ENCODE peak calls at places on chromosome 19, in six cellular contexts. One of them, this sample, is unnamed.

GRCh38 chr19:1206063-1206732 is 620 bp downstream of the STK11 start:
- DNase-seq in GM10248: no peak
- DNase-seq in CD8-positive, alpha-beta T cell: no peak
- DNase-seq in OCI-LY7: no peak
- DNase-seq in colonic mucosa: no peak
- DNase-seq in astrocyte of the spinal cord: no peak
- DNase-seq in this sample: no peak

GRCh38 chr19:41862445-41862986 is 2.5 kb downstream of the RPS19 start:
- DNase-seq in GM10248: no peak
- DNase-seq in OCI-LY7: no peak
- DNase-seq in astrocyte of the spinal cord: no peak
- DNase-seq in colonic mucosa: no peak
- DNase-seq in CD8-positive, alpha-beta T cell: no peak
- DNase-seq in this sample: no peak

GRCh38 chr19:49983645-49984229 is 22.8 kb upstream of the SIGLEC11 start:
- DNase-seq in OCI-LY7: peak
- DNase-seq in astrocyte of the spinal cord: no peak
- DNase-seq in colonic mucosa: peak
- DNase-seq in GM10248: peak
- DNase-seq in CD8-positive, alpha-beta T cell: peak
- DNase-seq in this sample: peak

GRCh38 chr19:12581100-12581499 is 29.5 kb downstream of the ZNF490 start:
- DNase-seq in GM10248: no peak
- DNase-seq in astrocyte of the spinal cord: no peak
- DNase-seq in CD8-positive, alpha-beta T cell: no peak
- DNase-seq in OCI-LY7: no peak
- DNase-seq in colonic mucosa: no peak
- DNase-seq in this sample: no peak

GRCh38 chr19:35517342-35517741 is 3.9 kb upstream of the DMKN start:
- DNase-seq in GM10248: no peak
- DNase-seq in CD8-positive, alpha-beta T cell: no peak
- DNase-seq in OCI-LY7: no peak
- DNase-seq in astrocyte of the spinal cord: no peak
- DNase-seq in colonic mucosa: no peak
- DNase-seq in this sample: no peak

GRCh38 chr19:45507864-45508680 is 793 bp downstream of the VASP start:
- DNase-seq in CD8-positive, alpha-beta T cell: no peak
- DNase-seq in OCI-LY7: peak
- DNase-seq in astrocyte of the spinal cord: no peak
- DNase-seq in colonic mucosa: peak
- DNase-seq in GM10248: no peak
- DNase-seq in this sample: no peak

GRCh38 chr19:54229146-54229545 is 6.3 kb upstream of the LILRB3 start:
- DNase-seq in colonic mucosa: no peak
- DNase-seq in OCI-LY7: no peak
- DNase-seq in GM10248: no peak
- DNase-seq in CD8-positive, alpha-beta T cell: no peak
- DNase-seq in astrocyte of the spinal cord: no peak
- DNase-seq in this sample: no peak

GRCh38 chr19:18282021-18282787 is 782 bp upstream of the JUND start:
- DNase-seq in colonic mucosa: peak
- DNase-seq in CD8-positive, alpha-beta T cell: no peak
- DNase-seq in astrocyte of the spinal cord: no peak
- DNase-seq in GM10248: no peak
- DNase-seq in OCI-LY7: peak
- DNase-seq in this sample: no peak

GRCh38 chr19:49490287-49491029 is 3.0 kb downstream of the RPL13A start:
- DNase-seq in OCI-LY7: peak
- DNase-seq in colonic mucosa: no peak
- DNase-seq in GM10248: no peak
- DNase-seq in astrocyte of the spinal cord: no peak
- DNase-seq in CD8-positive, alpha-beta T cell: no peak
- DNase-seq in this sample: no peak

GRCh38 chr19:48292798-48293197 is 22.9 kb downstream of the ZNF114 start:
- DNase-seq in astrocyte of the spinal cord: peak
- DNase-seq in OCI-LY7: no peak
- DNase-seq in colonic mucosa: no peak
- DNase-seq in CD8-positive, alpha-beta T cell: no peak
- DNase-seq in GM10248: no peak
- DNase-seq in this sample: no peak

GRCh38 chr19:44072543-44073401 is 813 bp downstream of the ZNF284 start:
- DNase-seq in OCI-LY7: no peak
- DNase-seq in colonic mucosa: peak
- DNase-seq in CD8-positive, alpha-beta T cell: no peak
- DNase-seq in GM10248: peak
- DNase-seq in astrocyte of the spinal cord: no peak
- DNase-seq in this sample: no peak

GRCh38 chr19:7788178-7788932 is 25.3 kb downstream of the CLEC4M start:
- DNase-seq in GM10248: no peak
- DNase-seq in CD8-positive, alpha-beta T cell: no peak
- DNase-seq in OCI-LY7: no peak
- DNase-seq in colonic mucosa: no peak
- DNase-seq in astrocyte of the spinal cord: no peak
- DNase-seq in this sample: no peak

GRCh38 chr19:21586341-21587116 is 81.1 kb downstream of the ZNF429 start:
- DNase-seq in colonic mucosa: no peak
- DNase-seq in astrocyte of the spinal cord: no peak
- DNase-seq in GM10248: no peak
- DNase-seq in CD8-positive, alpha-beta T cell: no peak
- DNase-seq in OCI-LY7: no peak
- DNase-seq in this sample: no peak

GRCh38 chr19:9323557-9323918 is 441 bp upstream of the ZNF559 start:
- DNase-seq in CD8-positive, alpha-beta T cell: no peak
- DNase-seq in astrocyte of the spinal cord: peak
- DNase-seq in GM10248: peak
- DNase-seq in colonic mucosa: peak
- DNase-seq in OCI-LY7: peak
- DNase-seq in this sample: peak

GRCh38 chr19:5188548-5189317 is 151.9 kb downstream of the PTPRS start:
- DNase-seq in OCI-LY7: no peak
- DNase-seq in GM10248: no peak
- DNase-seq in astrocyte of the spinal cord: no peak
- DNase-seq in CD8-positive, alpha-beta T cell: no peak
- DNase-seq in colonic mucosa: no peak
- DNase-seq in this sample: no peak

GRCh38 chr19:17076539-17076919 is 952 bp downstream of the MYO9B start:
- DNase-seq in colonic mucosa: no peak
- DNase-seq in astrocyte of the spinal cord: no peak
- DNase-seq in CD8-positive, alpha-beta T cell: no peak
- DNase-seq in GM10248: no peak
- DNase-seq in OCI-LY7: peak
- DNase-seq in this sample: no peak

GRCh38 chr19:2097330-2098327 is 914 bp downstream of the IZUMO4 start:
- DNase-seq in OCI-LY7: peak
- DNase-seq in astrocyte of the spinal cord: no peak
- DNase-seq in CD8-positive, alpha-beta T cell: no peak
- DNase-seq in colonic mucosa: no peak
- DNase-seq in GM10248: peak
- DNase-seq in this sample: no peak

GRCh38 chr19:7743425-7743841 is 3.9 kb downstream of the CD209 start:
- DNase-seq in astrocyte of the spinal cord: no peak
- DNase-seq in colonic mucosa: no peak
- DNase-seq in GM10248: peak
- DNase-seq in CD8-positive, alpha-beta T cell: no peak
- DNase-seq in OCI-LY7: peak
- DNase-seq in this sample: peak

GRCh38 chr19:31706131-31706530 is 356.9 kb upstream of the TSHZ3 start:
- DNase-seq in CD8-positive, alpha-beta T cell: no peak
- DNase-seq in OCI-LY7: no peak
- DNase-seq in GM10248: no peak
- DNase-seq in colonic mucosa: no peak
- DNase-seq in astrocyte of the spinal cord: no peak
- DNase-seq in this sample: no peak

GRCh38 chr19:51771369-51771768 is 10.4 kb downstream of the FPR2 start:
- DNase-seq in colonic mucosa: no peak
- DNase-seq in GM10248: peak
- DNase-seq in CD8-positive, alpha-beta T cell: no peak
- DNase-seq in astrocyte of the spinal cord: no peak
- DNase-seq in OCI-LY7: no peak
- DNase-seq in this sample: no peak

GRCh38 chr19:33239223-33239975 is 13.7 kb upstream of the SLC7A10 start:
- DNase-seq in GM10248: no peak
- DNase-seq in astrocyte of the spinal cord: no peak
- DNase-seq in OCI-LY7: no peak
- DNase-seq in colonic mucosa: no peak
- DNase-seq in CD8-positive, alpha-beta T cell: no peak
- DNase-seq in this sample: no peak

GRCh38 chr19:48403606-48404005 is 10.1 kb downstream of the GRIN2D start:
- DNase-seq in astrocyte of the spinal cord: peak
- DNase-seq in CD8-positive, alpha-beta T cell: no peak
- DNase-seq in colonic mucosa: peak
- DNase-seq in OCI-LY7: peak
- DNase-seq in GM10248: peak
- DNase-seq in this sample: no peak

GRCh38 chr19:36528921-36529518 is 949 bp upstream of the ZNF260 start:
- DNase-seq in GM10248: peak
- DNase-seq in colonic mucosa: no peak
- DNase-seq in CD8-positive, alpha-beta T cell: no peak
- DNase-seq in astrocyte of the spinal cord: no peak
- DNase-seq in OCI-LY7: peak
- DNase-seq in this sample: peak

GRCh38 chr19:46607441-46607841 is 6.3 kb downstream of the CALM3 start:
- DNase-seq in astrocyte of the spinal cord: no peak
- DNase-seq in CD8-positive, alpha-beta T cell: no peak
- DNase-seq in GM10248: no peak
- DNase-seq in OCI-LY7: no peak
- DNase-seq in colonic mucosa: peak
- DNase-seq in this sample: no peak

GRCh38 chr19:10835089-10835753 is 791 bp downstream of the TMED1 start:
- DNase-seq in astrocyte of the spinal cord: no peak
- DNase-seq in OCI-LY7: no peak
- DNase-seq in colonic mucosa: no peak
- DNase-seq in CD8-positive, alpha-beta T cell: no peak
- DNase-seq in GM10248: peak
- DNase-seq in this sample: no peak

GRCh38 chr19:52464798-52465470 is 11.6 kb downstream of the ZNF578 start:
- DNase-seq in GM10248: no peak
- DNase-seq in colonic mucosa: no peak
- DNase-seq in astrocyte of the spinal cord: no peak
- DNase-seq in CD8-positive, alpha-beta T cell: no peak
- DNase-seq in OCI-LY7: no peak
- DNase-seq in this sample: no peak

GRCh38 chr19:55042688-55043087 is 4.6 kb upstream of the GP6 start:
- DNase-seq in colonic mucosa: no peak
- DNase-seq in astrocyte of the spinal cord: no peak
- DNase-seq in OCI-LY7: no peak
- DNase-seq in GM10248: no peak
- DNase-seq in CD8-positive, alpha-beta T cell: no peak
- DNase-seq in this sample: no peak

GRCh38 chr19:50167314-50167721 is 4.2 kb upstream of the IZUMO2 start:
- DNase-seq in OCI-LY7: no peak
- DNase-seq in GM10248: no peak
- DNase-seq in astrocyte of the spinal cord: no peak
- DNase-seq in colonic mucosa: peak
- DNase-seq in CD8-positive, alpha-beta T cell: no peak
- DNase-seq in this sample: no peak

GRCh38 chr19:28393574-28394336 is 819.2 kb downstream of the UQCRFS1 start:
- DNase-seq in OCI-LY7: peak
- DNase-seq in colonic mucosa: no peak
- DNase-seq in GM10248: no peak
- DNase-seq in CD8-positive, alpha-beta T cell: no peak
- DNase-seq in astrocyte of the spinal cord: no peak
- DNase-seq in this sample: no peak

GRCh38 chr19:14497347-14497921 is 1.5 kb upstream of the GIPC1 start:
- DNase-seq in OCI-LY7: no peak
- DNase-seq in astrocyte of the spinal cord: no peak
- DNase-seq in GM10248: no peak
- DNase-seq in colonic mucosa: peak
- DNase-seq in CD8-positive, alpha-beta T cell: no peak
- DNase-seq in this sample: no peak

GRCh38 chr19:45496349-45496953 is 396 bp downstream of the RTN2 start:
- DNase-seq in colonic mucosa: peak
- DNase-seq in OCI-LY7: no peak
- DNase-seq in astrocyte of the spinal cord: no peak
- DNase-seq in GM10248: peak
- DNase-seq in CD8-positive, alpha-beta T cell: no peak
- DNase-seq in this sample: no peak

GRCh38 chr19:9835507-9835949 is 410 bp downstream of the PIN1 start:
- DNase-seq in GM10248: no peak
- DNase-seq in colonic mucosa: no peak
- DNase-seq in CD8-positive, alpha-beta T cell: no peak
- DNase-seq in astrocyte of the spinal cord: no peak
- DNase-seq in OCI-LY7: no peak
- DNase-seq in this sample: no peak

GRCh38 chr19:57566396-57567256 is 7.0 kb upstream of the ZNF550 start:
- DNase-seq in GM10248: no peak
- DNase-seq in OCI-LY7: peak
- DNase-seq in astrocyte of the spinal cord: peak
- DNase-seq in CD8-positive, alpha-beta T cell: no peak
- DNase-seq in colonic mucosa: no peak
- DNase-seq in this sample: no peak

GRCh38 chr19:6212403-6213265 is 67.1 kb downstream of the MLLT1 start:
- DNase-seq in GM10248: no peak
- DNase-seq in OCI-LY7: no peak
- DNase-seq in CD8-positive, alpha-beta T cell: no peak
- DNase-seq in astrocyte of the spinal cord: no peak
- DNase-seq in colonic mucosa: no peak
- DNase-seq in this sample: no peak

GRCh38 chr19:13024958-13025653 is 29.8 kb downstream of the NFIX start:
- DNase-seq in GM10248: no peak
- DNase-seq in OCI-LY7: no peak
- DNase-seq in colonic mucosa: peak
- DNase-seq in astrocyte of the spinal cord: no peak
- DNase-seq in CD8-positive, alpha-beta T cell: no peak
- DNase-seq in this sample: no peak

GRCh38 chr19:49875801-49876421 is 1.2 kb downstream of the AKT1S1 start:
- DNase-seq in CD8-positive, alpha-beta T cell: peak
- DNase-seq in colonic mucosa: peak
- DNase-seq in GM10248: peak
- DNase-seq in OCI-LY7: peak
- DNase-seq in astrocyte of the spinal cord: peak
- DNase-seq in this sample: no peak

GRCh38 chr19:6241680-6242079 is 38.1 kb downstream of the MLLT1 start:
- DNase-seq in colonic mucosa: no peak
- DNase-seq in CD8-positive, alpha-beta T cell: no peak
- DNase-seq in OCI-LY7: no peak
- DNase-seq in astrocyte of the spinal cord: no peak
- DNase-seq in GM10248: no peak
- DNase-seq in this sample: no peak

GRCh38 chr19:16355293-16356043 is 30.8 kb downstream of the KLF2 start:
- DNase-seq in OCI-LY7: no peak
- DNase-seq in astrocyte of the spinal cord: no peak
- DNase-seq in colonic mucosa: no peak
- DNase-seq in GM10248: no peak
- DNase-seq in CD8-positive, alpha-beta T cell: no peak
- DNase-seq in this sample: no peak

This sample was measured in GM12878.